ENCODE peak calls at places on chromosomes 2 and 18, in seven cellular contexts. One of them, this sample, is unnamed.

GRCh38 chr2:233455491-233455890 is 101.2 kb downstream of the DGKD start:
- DNase-seq in epithelial cell of esophagus: no peak
- DNase-seq in transverse colon: no peak
- DNase-seq in hepatocyte: no peak
- DNase-seq in stomach: no peak
- DNase-seq in CD4-positive, alpha-beta T cell: no peak
- DNase-seq in HL-60: no peak
- DNase-seq in this sample: no peak

GRCh38 chr2:159249955-159250723 is 36.4 kb downstream of the WDSUB1 start:
- DNase-seq in epithelial cell of esophagus: peak
- DNase-seq in transverse colon: peak
- DNase-seq in hepatocyte: peak
- DNase-seq in stomach: no peak
- DNase-seq in CD4-positive, alpha-beta T cell: no peak
- DNase-seq in HL-60: peak
- DNase-seq in this sample: no peak

GRCh38 chr2:15173506-15173905 is 387.6 kb downstream of the NBAS start:
- DNase-seq in epithelial cell of esophagus: no peak
- DNase-seq in transverse colon: no peak
- DNase-seq in hepatocyte: no peak
- DNase-seq in stomach: no peak
- DNase-seq in CD4-positive, alpha-beta T cell: no peak
- DNase-seq in HL-60: no peak
- DNase-seq in this sample: no peak

GRCh38 chr2:240705204-240705781 is 13.6 kb downstream of the AQP12A start:
- DNase-seq in epithelial cell of esophagus: no peak
- DNase-seq in transverse colon: no peak
- DNase-seq in hepatocyte: no peak
- DNase-seq in stomach: no peak
- DNase-seq in CD4-positive, alpha-beta T cell: no peak
- DNase-seq in HL-60: no peak
- DNase-seq in this sample: no peak

GRCh38 chr2:196924051-196924450 is 2.5 kb downstream of the PGAP1 start:
- DNase-seq in epithelial cell of esophagus: no peak
- DNase-seq in transverse colon: no peak
- DNase-seq in hepatocyte: no peak
- DNase-seq in stomach: no peak
- DNase-seq in CD4-positive, alpha-beta T cell: no peak
- DNase-seq in HL-60: no peak
- DNase-seq in this sample: no peak

GRCh38 chr2:174546519-174547506 is 50.8 kb downstream of the WIPF1 start:
- DNase-seq in epithelial cell of esophagus: peak
- DNase-seq in transverse colon: no peak
- DNase-seq in hepatocyte: peak
- DNase-seq in stomach: no peak
- DNase-seq in CD4-positive, alpha-beta T cell: no peak
- DNase-seq in HL-60: no peak
- DNase-seq in this sample: no peak

GRCh38 chr2:131646669-131647297 is 119.1 kb downstream of the CCDC74A start:
- DNase-seq in epithelial cell of esophagus: no peak
- DNase-seq in transverse colon: no peak
- DNase-seq in hepatocyte: no peak
- DNase-seq in stomach: no peak
- DNase-seq in CD4-positive, alpha-beta T cell: no peak
- DNase-seq in HL-60: no peak
- DNase-seq in this sample: no peak

GRCh38 chr2:3146175-3146574 is 231.4 kb downstream of the EIPR1 start:
- DNase-seq in epithelial cell of esophagus: no peak
- DNase-seq in transverse colon: no peak
- DNase-seq in hepatocyte: no peak
- DNase-seq in stomach: no peak
- DNase-seq in CD4-positive, alpha-beta T cell: no peak
- DNase-seq in HL-60: no peak
- DNase-seq in this sample: no peak

GRCh38 chr18:59229191-59229590 is 9.2 kb downstream of the GRP start:
- DNase-seq in epithelial cell of esophagus: no peak
- DNase-seq in transverse colon: no peak
- DNase-seq in hepatocyte: no peak
- DNase-seq in stomach: no peak
- DNase-seq in CD4-positive, alpha-beta T cell: no peak
- DNase-seq in HL-60: no peak
- DNase-seq in this sample: no peak

GRCh38 chr2:149661844-149662243 is 74.3 kb upstream of the MMADHC start:
- DNase-seq in epithelial cell of esophagus: peak
- DNase-seq in transverse colon: peak
- DNase-seq in hepatocyte: peak
- DNase-seq in stomach: peak
- DNase-seq in CD4-positive, alpha-beta T cell: no peak
- DNase-seq in HL-60: no peak
- DNase-seq in this sample: no peak

GRCh38 chr2:238106339-238106697 is 6.2 kb downstream of the ESPNL start:
- DNase-seq in epithelial cell of esophagus: no peak
- DNase-seq in transverse colon: peak
- DNase-seq in hepatocyte: peak
- DNase-seq in stomach: no peak
- DNase-seq in CD4-positive, alpha-beta T cell: peak
- DNase-seq in HL-60: no peak
- DNase-seq in this sample: no peak

GRCh38 chr18:35117951-35118411 is 76.8 kb downstream of the MAPRE2 start:
- DNase-seq in epithelial cell of esophagus: no peak
- DNase-seq in transverse colon: no peak
- DNase-seq in hepatocyte: no peak
- DNase-seq in stomach: no peak
- DNase-seq in CD4-positive, alpha-beta T cell: no peak
- DNase-seq in HL-60: no peak
- DNase-seq in this sample: peak

GRCh38 chr2:101947374-101947773 is 44.4 kb upstream of the IL1R2 start:
- DNase-seq in epithelial cell of esophagus: no peak
- DNase-seq in transverse colon: no peak
- DNase-seq in hepatocyte: no peak
- DNase-seq in stomach: no peak
- DNase-seq in CD4-positive, alpha-beta T cell: no peak
- DNase-seq in HL-60: no peak
- DNase-seq in this sample: no peak
- TF ChIP-seq CTCF in epithelial cell of esophagus: no peak
- TF ChIP-seq CTCF in transverse colon: no peak
- TF ChIP-seq CTCF in hepatocyte: no peak
- TF ChIP-seq CTCF in stomach: no peak
- TF ChIP-seq CTCF in CD4-positive, alpha-beta T cell: no peak
- TF ChIP-seq CTCF in HL-60: no peak
- TF ChIP-seq CTCF in this sample: no peak

DNA sequence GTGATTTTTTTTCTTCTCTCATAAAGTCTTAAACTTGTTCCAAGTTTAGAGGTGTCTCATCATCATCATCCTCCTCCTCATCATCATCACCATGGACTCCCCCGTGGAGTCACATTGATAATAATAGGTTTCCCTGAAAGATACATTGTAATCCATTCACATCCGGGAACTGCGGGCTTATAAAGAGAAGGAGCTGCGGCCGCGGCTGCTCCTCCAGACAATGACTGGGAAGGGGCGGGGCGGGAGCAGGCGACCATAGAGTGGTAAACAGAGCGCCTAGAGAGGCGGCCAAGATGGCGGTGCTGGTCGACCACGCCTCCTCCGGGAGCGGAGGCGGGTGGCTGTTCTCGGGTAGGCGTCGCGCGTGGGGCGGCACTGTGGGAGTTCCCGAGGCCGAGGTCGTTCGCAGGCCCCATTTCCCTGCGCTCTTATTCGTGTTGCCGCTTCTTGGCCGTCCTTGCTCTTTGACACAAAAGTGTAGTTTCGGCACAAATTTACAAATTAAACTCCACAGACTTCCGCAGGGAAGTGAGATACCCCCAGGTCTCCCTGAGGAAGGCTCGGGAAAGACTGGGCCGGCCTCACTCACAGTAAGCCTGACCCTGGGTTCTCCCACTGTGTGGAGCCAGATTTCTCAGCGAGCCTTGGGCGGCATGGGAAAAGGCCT is 1.8 kb upstream of the TCF4 start:
- DNase-seq in epithelial cell of esophagus: peak
- DNase-seq in transverse colon: peak
- DNase-seq in hepatocyte: peak
- DNase-seq in stomach: peak
- DNase-seq in CD4-positive, alpha-beta T cell: peak
- DNase-seq in HL-60: peak
- DNase-seq in this sample: peak
- TF ChIP-seq CTCF in epithelial cell of esophagus: no peak
- TF ChIP-seq CTCF in transverse colon: no peak
- TF ChIP-seq CTCF in hepatocyte: no peak
- TF ChIP-seq CTCF in stomach: no peak
- TF ChIP-seq CTCF in CD4-positive, alpha-beta T cell: no peak
- TF ChIP-seq CTCF in HL-60: no peak
- TF ChIP-seq CTCF in this sample: no peak

GRCh38 chr2:55419514-55420243 is at the start of gene CCDC88A:
- DNase-seq in epithelial cell of esophagus: peak
- DNase-seq in transverse colon: peak
- DNase-seq in hepatocyte: peak
- DNase-seq in stomach: peak
- DNase-seq in CD4-positive, alpha-beta T cell: peak
- DNase-seq in HL-60: peak
- DNase-seq in this sample: peak
- TF ChIP-seq CTCF in epithelial cell of esophagus: no peak
- TF ChIP-seq CTCF in transverse colon: no peak
- TF ChIP-seq CTCF in hepatocyte: peak
- TF ChIP-seq CTCF in stomach: no peak
- TF ChIP-seq CTCF in CD4-positive, alpha-beta T cell: no peak
- TF ChIP-seq CTCF in HL-60: no peak
- TF ChIP-seq CTCF in this sample: no peak

GRCh38 chr2:135299656-135300244 is 231.3 kb downstream of the ZRANB3 start:
- DNase-seq in epithelial cell of esophagus: peak
- DNase-seq in transverse colon: no peak
- DNase-seq in hepatocyte: no peak
- DNase-seq in stomach: no peak
- DNase-seq in CD4-positive, alpha-beta T cell: no peak
- DNase-seq in HL-60: peak
- DNase-seq in this sample: no peak
- TF ChIP-seq CTCF in epithelial cell of esophagus: no peak
- TF ChIP-seq CTCF in transverse colon: no peak
- TF ChIP-seq CTCF in hepatocyte: no peak
- TF ChIP-seq CTCF in stomach: no peak
- TF ChIP-seq CTCF in CD4-positive, alpha-beta T cell: no peak
- TF ChIP-seq CTCF in HL-60: no peak
- TF ChIP-seq CTCF in this sample: no peak

DNA sequence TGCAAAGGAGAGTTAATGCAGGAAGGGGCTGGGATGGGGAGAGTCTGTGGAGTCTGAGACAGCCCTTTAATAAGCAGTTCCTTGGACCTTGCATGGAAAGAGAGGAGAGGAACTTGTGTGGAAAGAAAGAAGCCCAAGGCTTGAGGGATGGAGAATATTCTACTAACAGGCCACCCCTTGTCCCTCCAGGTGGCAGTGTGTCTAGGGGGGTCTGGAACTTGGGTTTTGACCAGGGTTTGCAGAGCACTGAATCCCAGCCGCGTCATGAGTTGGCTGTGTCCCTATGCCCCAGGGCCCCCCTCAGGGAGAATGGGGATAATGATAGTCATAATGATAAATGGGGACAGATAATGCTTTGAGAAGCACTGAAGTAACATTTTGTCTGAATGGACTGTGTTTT is 15.0 kb downstream of the TCF7L1 start:
- DNase-seq in epithelial cell of esophagus: no peak
- DNase-seq in transverse colon: no peak
- DNase-seq in hepatocyte: no peak
- DNase-seq in stomach: no peak
- DNase-seq in CD4-positive, alpha-beta T cell: no peak
- DNase-seq in HL-60: no peak
- DNase-seq in this sample: no peak
- TF ChIP-seq CTCF in epithelial cell of esophagus: no peak
- TF ChIP-seq CTCF in transverse colon: no peak
- TF ChIP-seq CTCF in hepatocyte: no peak
- TF ChIP-seq CTCF in stomach: no peak
- TF ChIP-seq CTCF in CD4-positive, alpha-beta T cell: no peak
- TF ChIP-seq CTCF in HL-60: no peak
- TF ChIP-seq CTCF in this sample: no peak

DNA sequence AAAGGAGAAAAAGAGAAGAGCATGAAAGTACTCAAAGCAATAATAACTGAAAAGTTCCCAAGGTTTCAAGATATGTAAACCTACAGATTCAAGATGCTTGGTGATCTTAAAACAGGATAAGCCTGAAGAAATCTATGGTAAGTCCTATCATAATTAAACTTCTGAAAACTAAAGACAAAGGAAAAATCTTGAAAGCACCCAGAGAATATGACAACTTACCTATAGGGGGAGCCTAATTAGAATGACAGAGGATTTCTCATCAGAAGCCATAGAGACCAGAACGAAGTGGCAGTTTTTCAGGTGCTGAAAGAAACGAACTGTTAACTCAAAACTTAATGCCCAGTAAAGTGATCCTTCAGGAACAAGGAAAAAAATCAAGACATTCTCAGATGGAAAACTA is 59.7 kb downstream of the XDH start:
- DNase-seq in epithelial cell of esophagus: peak
- DNase-seq in transverse colon: no peak
- DNase-seq in hepatocyte: no peak
- DNase-seq in stomach: no peak
- DNase-seq in CD4-positive, alpha-beta T cell: no peak
- DNase-seq in HL-60: no peak
- DNase-seq in this sample: no peak
- TF ChIP-seq CTCF in epithelial cell of esophagus: peak
- TF ChIP-seq CTCF in transverse colon: no peak
- TF ChIP-seq CTCF in hepatocyte: peak
- TF ChIP-seq CTCF in stomach: no peak
- TF ChIP-seq CTCF in CD4-positive, alpha-beta T cell: no peak
- TF ChIP-seq CTCF in HL-60: peak
- TF ChIP-seq CTCF in this sample: peak

GRCh38 chr18:7980661-7981060 is 413.5 kb downstream of the PTPRM start:
- DNase-seq in epithelial cell of esophagus: no peak
- DNase-seq in transverse colon: no peak
- DNase-seq in hepatocyte: no peak
- DNase-seq in stomach: no peak
- DNase-seq in CD4-positive, alpha-beta T cell: no peak
- DNase-seq in HL-60: no peak
- DNase-seq in this sample: no peak

GRCh38 chr18:7979714-7980113 is 412.6 kb downstream of the PTPRM start:
- DNase-seq in epithelial cell of esophagus: no peak
- DNase-seq in transverse colon: no peak
- DNase-seq in hepatocyte: no peak
- DNase-seq in stomach: no peak
- DNase-seq in CD4-positive, alpha-beta T cell: no peak
- DNase-seq in HL-60: no peak
- DNase-seq in this sample: no peak

GRCh38 chr18:7982216-7982615 is 415.1 kb downstream of the PTPRM start:
- DNase-seq in epithelial cell of esophagus: no peak
- DNase-seq in transverse colon: no peak
- DNase-seq in hepatocyte: no peak
- DNase-seq in stomach: no peak
- DNase-seq in CD4-positive, alpha-beta T cell: no peak
- DNase-seq in HL-60: no peak
- DNase-seq in this sample: no peak

GRCh38 chr18:7978834-7979233 is 411.7 kb downstream of the PTPRM start:
- DNase-seq in epithelial cell of esophagus: no peak
- DNase-seq in transverse colon: no peak
- DNase-seq in hepatocyte: no peak
- DNase-seq in stomach: no peak
- DNase-seq in CD4-positive, alpha-beta T cell: no peak
- DNase-seq in HL-60: no peak
- DNase-seq in this sample: no peak

DNA sequence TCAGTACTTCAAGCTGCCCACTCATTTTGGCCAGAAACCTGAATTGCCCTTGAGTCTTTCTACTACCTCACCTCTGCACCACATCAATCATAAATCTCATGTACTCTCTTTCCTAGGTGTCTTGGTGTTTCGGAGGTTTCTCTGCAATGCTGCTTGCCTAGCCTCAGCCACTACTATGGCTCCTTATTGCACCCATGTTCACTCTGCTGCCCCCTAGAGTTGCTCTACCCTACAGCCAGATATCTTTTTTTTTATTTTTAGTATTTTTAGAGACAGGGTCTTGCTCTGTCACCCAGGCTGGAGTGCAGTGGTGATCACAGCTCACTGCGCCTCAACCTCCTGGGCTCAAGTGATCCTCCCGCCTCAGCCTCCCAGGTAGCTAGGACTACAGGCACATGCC is 413.0 kb downstream of the PTPRM start:
- DNase-seq in epithelial cell of esophagus: peak
- DNase-seq in transverse colon: no peak
- DNase-seq in hepatocyte: no peak
- DNase-seq in stomach: no peak
- DNase-seq in CD4-positive, alpha-beta T cell: no peak
- DNase-seq in HL-60: no peak
- DNase-seq in this sample: no peak
- TF ChIP-seq CTCF in epithelial cell of esophagus: no peak
- TF ChIP-seq CTCF in transverse colon: peak
- TF ChIP-seq CTCF in hepatocyte: no peak
- TF ChIP-seq CTCF in stomach: no peak
- TF ChIP-seq CTCF in CD4-positive, alpha-beta T cell: no peak
- TF ChIP-seq CTCF in HL-60: no peak
- TF ChIP-seq CTCF in this sample: no peak

This sample was measured in nephron progenitor cell.